ENCODE peak calls at places on chromosomes 4 and X, in nine cellular contexts. F, B, E, Q, O, R, G, P and M are unnamed samples.

GRCh38 chr4:140497776-140498636 is at the start of gene MGAT4D:
- DNase-seq in B (no peak), P (peak; percentile 17), Q (peak; percentile 26), F (peak; percentile 82), O (no peak), G (no peak), R (peak; percentile 27), E (no peak), M (peak; percentile 73)

GRCh38 chrX:15507005-15507404 is 6.4 kb downstream of the BMX start:
- DNase-seq in G (no peak), F (no peak), P (no peak), R (no peak), B (no peak), O (no peak), E (no peak), Q (no peak), M (peak; percentile 1)

GRCh38 chr4:7966281-7967062 is 26.8 kb upstream of the AFAP1 start:
- DNase-seq in R (no peak), G (no peak), F (no peak), B (no peak), O (no peak), P (peak; percentile 47), Q (no peak), E (no peak), M (no peak)

GRCh38 chrX:96004386-96004785 is 680.3 kb upstream of the DIAPH2 start:
- DNase-seq in P (no peak), B (no peak), F (no peak), R (no peak), O (no peak), E (no peak), G (peak; percentile 84), Q (no peak), M (no peak)

GRCh38 chr4:75232546-75232945 is 281.7 kb downstream of the RCHY1 start:
- DNase-seq in Q (no peak), O (no peak), B (no peak), G (no peak), R (no peak), P (no peak), F (no peak), E (no peak), M (no peak)

GRCh38 chr4:115323106-115323684 is 209.8 kb upstream of the NDST4 start:
- DNase-seq in R (peak; percentile 30), G (no peak), O (no peak), E (no peak), B (no peak), F (no peak), P (no peak), Q (peak; percentile 4), M (no peak)

GRCh38 chr4:150584198-150584593 is 2.2 kb downstream of the MAB21L2 start:
- DNase-seq in E (no peak), Q (no peak), P (no peak), F (no peak), O (no peak), B (no peak), G (no peak), R (no peak), M (no peak)

GRCh38 chr4:27010334-27010940 is 149.8 kb downstream of the STIM2 start:
- DNase-seq in F (peak; percentile 65), O (peak; percentile 43), P (peak; percentile 54), G (peak; percentile 66), B (peak; percentile 54), R (peak; percentile 81), E (peak; percentile 78), Q (peak; percentile 79), M (peak; percentile 78)

GRCh38 chr4:48742412-48742811 is 37.7 kb downstream of the FRYL start:
- DNase-seq in R (peak; percentile 42), F (no peak), G (no peak), B (no peak), E (no peak), O (no peak), Q (no peak), P (no peak), M (no peak)

GRCh38 chr4:58357947-58358346 is 1247.8 kb upstream of the IGFBP7 start:
- DNase-seq in O (no peak), P (no peak), G (no peak), Q (no peak), R (no peak), F (no peak), E (no peak), B (no peak), M (no peak)

DNA sequence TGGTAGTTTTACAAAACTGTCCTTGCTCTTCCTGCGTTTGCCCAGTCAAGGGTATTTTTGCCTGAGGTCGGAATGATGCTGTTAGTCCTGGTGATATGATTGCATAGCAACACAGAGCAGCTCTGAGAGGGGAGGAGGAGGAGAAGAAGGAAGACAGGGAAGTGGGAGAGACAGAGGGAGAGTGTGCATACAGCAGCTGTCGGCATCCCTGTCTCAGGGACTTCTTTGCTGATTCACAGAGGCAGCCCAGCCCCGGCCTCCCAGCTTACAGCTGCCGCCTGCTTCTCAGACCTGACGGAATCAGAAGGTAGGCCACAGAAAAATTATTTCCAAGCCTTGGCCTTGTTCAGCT is 230 bp downstream of the DRP2 start:
- DNase-seq in P (peak; percentile 20), E (no peak), F (peak; percentile 20), O (no peak), R (peak; percentile 53), G (no peak), Q (peak; percentile 16), B (no peak), M (no peak)
- TF ChIP-seq EZH2phosphoT487 in P (no peak), E (no peak), F (no peak), O (no peak), R (no peak), G (no peak), Q (no peak), B (no peak), M (no peak)

DNA sequence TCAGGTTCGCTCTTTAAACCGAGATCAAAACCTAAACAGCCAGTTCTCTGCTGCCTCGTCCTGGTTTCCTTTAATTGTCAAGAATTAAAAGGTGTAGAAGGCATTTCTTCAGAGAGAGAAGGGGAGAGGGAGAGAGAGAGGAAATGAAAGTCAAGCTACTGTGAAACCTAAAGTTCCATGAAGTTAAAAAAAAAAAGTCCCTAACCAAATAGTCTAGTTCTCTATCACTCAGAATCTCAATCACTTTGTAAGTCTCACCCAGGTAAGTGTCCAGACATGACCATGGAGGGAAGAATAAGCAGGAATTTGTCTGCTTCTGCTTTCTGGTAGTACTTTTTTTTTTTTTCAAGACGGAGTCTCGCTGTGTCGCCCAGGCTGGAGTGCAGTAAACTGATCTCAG is 18.8 kb upstream of the SMIM14 start:
- DNase-seq in E (peak; percentile 7), Q (no peak), O (no peak), G (no peak), B (no peak), R (no peak), P (no peak), F (no peak), M (no peak)
- TF ChIP-seq EZH2phosphoT487 in E (no peak), Q (no peak), O (no peak), G (no peak), B (no peak), R (no peak), P (no peak), F (no peak), M (no peak)

DNA sequence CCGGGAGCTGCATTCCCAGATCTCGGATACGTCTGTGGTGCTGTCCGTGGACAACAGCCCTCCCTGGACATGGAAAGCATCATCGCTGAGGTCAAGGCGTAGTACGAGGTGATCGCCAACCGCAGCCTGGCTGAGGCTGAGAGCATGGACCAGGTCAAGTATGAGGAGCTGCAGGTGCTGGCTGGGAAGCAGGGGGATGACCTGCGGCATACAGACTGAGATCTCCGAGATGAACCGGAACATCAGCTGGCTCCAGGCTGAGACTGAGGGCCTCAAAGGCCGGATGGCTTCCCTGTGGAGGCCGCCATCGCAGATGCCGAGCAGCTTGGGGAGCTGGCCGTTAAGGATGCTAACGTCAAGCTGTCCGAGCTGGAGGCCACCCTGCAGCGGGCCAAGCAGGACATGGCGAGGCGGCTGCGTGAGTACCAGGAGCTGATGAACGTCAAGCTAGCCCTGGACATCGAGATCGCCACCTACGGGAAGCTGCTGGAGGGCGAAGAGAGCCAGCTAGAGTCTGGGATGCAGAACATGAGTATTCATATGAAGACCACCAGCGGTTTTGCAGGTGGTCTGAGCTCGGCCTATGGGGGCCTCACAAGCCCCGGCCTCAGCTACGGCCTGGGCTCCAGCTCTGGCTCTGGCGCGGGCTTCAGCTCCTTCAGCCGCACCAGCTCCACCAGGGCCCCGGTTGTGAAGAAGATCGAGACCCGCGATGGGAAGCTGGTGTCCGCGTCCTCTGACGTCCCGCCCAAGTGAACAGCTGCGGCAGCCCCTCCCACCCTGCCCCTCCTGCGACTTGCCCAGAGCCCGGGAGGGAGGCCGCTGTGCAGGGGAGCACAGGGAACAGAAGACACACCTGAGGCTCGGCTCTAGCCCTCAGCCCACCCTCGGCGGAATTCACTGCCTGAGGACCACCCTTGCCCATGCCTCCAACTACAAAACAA is 29.4 kb upstream of the GABRA3 start:
- DNase-seq in B (no peak), G (no peak), F (no peak), P (no peak), O (no peak), E (no peak), R (no peak), Q (no peak), M (peak; percentile 8)
- TF ChIP-seq EZH2phosphoT487 in B (no peak), G (no peak), F (no peak), P (no peak), O (no peak), E (no peak), R (no peak), Q (no peak), M (no peak)

DNA sequence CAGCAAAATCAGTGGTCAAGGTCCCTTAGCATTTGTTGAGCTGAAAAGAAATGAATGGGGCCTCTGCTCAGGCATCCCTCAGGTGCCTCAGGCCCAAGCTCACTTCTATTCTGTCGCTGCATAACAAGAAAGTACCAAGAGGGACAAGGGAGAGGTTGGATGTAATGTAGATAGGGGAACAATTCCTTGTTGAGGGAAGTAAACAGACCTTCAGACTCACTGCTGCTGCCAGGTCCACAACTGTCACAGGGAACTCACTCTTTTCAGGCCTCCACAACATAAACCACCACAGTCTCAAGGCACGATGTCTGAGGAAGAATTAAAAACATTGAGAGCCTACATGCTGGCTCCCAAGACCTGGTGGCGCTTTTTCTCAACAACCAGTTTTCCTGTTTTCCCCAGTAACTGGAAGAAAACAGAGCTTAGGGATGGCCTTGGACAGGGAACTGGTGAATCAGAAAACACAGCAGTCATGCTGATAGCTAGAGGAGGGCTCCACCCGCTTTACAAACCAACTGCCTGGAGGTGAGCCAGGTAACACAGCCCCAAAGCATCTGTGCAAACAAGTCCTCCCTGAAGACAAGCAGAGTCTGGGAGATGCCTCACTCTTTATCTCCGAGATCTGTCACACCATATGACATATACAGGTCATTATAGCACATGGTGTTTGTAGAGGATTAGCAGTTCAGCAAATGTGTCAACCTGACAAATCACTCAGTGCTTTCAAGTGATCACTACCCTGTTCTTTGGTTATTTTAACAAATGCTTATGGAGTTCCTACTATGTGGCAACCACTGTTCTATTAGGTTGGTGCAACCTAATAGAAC is 14.3 kb upstream of the AWAT1 start:
- DNase-seq in G (peak; percentile 93), O (peak; percentile 50), E (no peak), R (peak; percentile 59), Q (peak; percentile 73), B (no peak), F (no peak), P (no peak), M (no peak)
- TF ChIP-seq EZH2phosphoT487 in G (no peak), O (no peak), E (no peak), R (no peak), Q (no peak), B (no peak), F (no peak), P (no peak), M (no peak)

GRCh38 chr4:3438847-3439180 is 3.0 kb upstream of the HGFAC start:
- DNase-seq in F (no peak), P (no peak), R (no peak), E (no peak), B (no peak), O (no peak), Q (no peak), G (no peak), M (no peak)
- TF ChIP-seq EZH2phosphoT487 in F (no peak), P (no peak), R (no peak), E (no peak), B (no peak), O (no peak), Q (no peak), G (no peak), M (no peak)